ENCODE peak calls at places on chromosomes 5 and 9, in seven cellular contexts. R is right lobe of liver, A is psoas muscle, J is foreskin fibroblast, Z is AG09309, L is cardiac muscle cell, M is upper lobe of right lung. G is an unnamed sample.

GRCh38 chr9:129060991-129061390 is 19.9 kb upstream of the DOLPP1 start:
- DNase-seq in R (no peak), A (no peak), J (no peak), Z (no peak), L (no peak), M (no peak), G (no peak)

GRCh38 chr9:74499770-74500583 is 2.8 kb downstream of the RORB start:
- DNase-seq in R (no peak), A (no peak), J (no peak), Z (no peak), L (peak), M (no peak), G (no peak)

GRCh38 chr5:149938272-149938671 is 6.3 kb downstream of the PDE6A start:
- DNase-seq in R (no peak), A (peak), J (peak), Z (no peak), L (peak), M (no peak), G (no peak)

GRCh38 chr5:90682278-90682677 is 123.7 kb downstream of the ADGRV1 start:
- DNase-seq in R (no peak), A (no peak), J (no peak), Z (no peak), L (no peak), M (no peak), G (no peak)

GRCh38 chr9:21965401-21965951 is 28.7 kb downstream of the CDKN2A start:
- DNase-seq in R (peak), A (peak), J (peak), Z (no peak), L (peak), M (peak), G (no peak)

GRCh38 chr5:172414618-172415599 is 39.4 kb downstream of the SH3PXD2B start:
- DNase-seq in R (peak), A (peak), J (peak), Z (no peak), L (peak), M (no peak), G (no peak)

GRCh38 chr5:107067391-107067790 is 603.3 kb downstream of the EFNA5 start:
- DNase-seq in R (peak), A (no peak), J (no peak), Z (no peak), L (no peak), M (no peak), G (no peak)

GRCh38 chr5:74094096-74094778 is 468.2 kb downstream of the ARHGEF28 start:
- DNase-seq in R (no peak), A (no peak), J (no peak), Z (no peak), L (peak), M (no peak), G (no peak)

GRCh38 chr9:130024597-130024994 is 18.4 kb downstream of the FNBP1 start:
- DNase-seq in R (peak), A (no peak), J (no peak), Z (no peak), L (no peak), M (no peak), G (no peak)

DNA sequence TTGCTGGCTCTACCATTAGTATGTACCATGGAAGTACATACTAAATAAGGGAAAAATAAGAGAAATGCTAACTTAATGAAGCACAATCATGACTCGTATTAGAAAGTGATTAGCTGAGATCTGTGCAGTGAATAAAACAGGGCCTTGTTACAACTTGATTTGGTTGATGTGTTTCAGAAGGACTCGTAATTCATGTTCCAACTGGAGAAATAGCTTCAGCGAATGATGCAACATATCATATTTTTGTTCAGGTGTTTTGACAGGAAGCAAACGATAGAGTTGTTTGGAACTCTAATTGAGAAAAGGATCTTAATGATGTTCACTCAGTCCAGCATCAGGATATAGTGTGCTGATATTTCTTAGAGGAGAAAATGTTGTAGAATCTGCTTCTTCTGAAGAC is 474.6 kb upstream of the WWC1 start:
- DNase-seq in R (no peak), A (no peak), J (no peak), Z (no peak), L (no peak), M (no peak), G (no peak)
- H3K4me3 ChIP-seq in R (no peak), A (no peak), J (no peak), Z (no peak), L (no peak), M (no peak), G (no peak)

GRCh38 chr5:40774626-40775025 is 18.9 kb upstream of the TTC33 start:
- DNase-seq in R (no peak), A (no peak), J (no peak), Z (no peak), L (no peak), M (no peak), G (no peak)
- TF ChIP-seq CTCF in R (no peak), A (no peak), J (no peak), Z (no peak), L (no peak), M (no peak), G (no peak)

GRCh38 chr5:181060924-181061323 is 20.9 kb downstream of the BTNL9 start:
- DNase-seq in R (no peak), A (no peak), J (no peak), Z (no peak), L (no peak), M (no peak), G (no peak)

GRCh38 chr5:181058786-181059296 is 18.8 kb downstream of the BTNL9 start:
- DNase-seq in R (no peak), A (no peak), J (no peak), Z (no peak), L (no peak), M (no peak), G (no peak)

GRCh38 chr5:181058321-181058720 is 18.3 kb downstream of the BTNL9 start:
- DNase-seq in R (no peak), A (no peak), J (no peak), Z (no peak), L (no peak), M (no peak), G (no peak)

GRCh38 chr5:181060231-181060590 is 20.1 kb downstream of the BTNL9 start:
- DNase-seq in R (no peak), A (no peak), J (no peak), Z (no peak), L (no peak), M (no peak), G (no peak)

DNA sequence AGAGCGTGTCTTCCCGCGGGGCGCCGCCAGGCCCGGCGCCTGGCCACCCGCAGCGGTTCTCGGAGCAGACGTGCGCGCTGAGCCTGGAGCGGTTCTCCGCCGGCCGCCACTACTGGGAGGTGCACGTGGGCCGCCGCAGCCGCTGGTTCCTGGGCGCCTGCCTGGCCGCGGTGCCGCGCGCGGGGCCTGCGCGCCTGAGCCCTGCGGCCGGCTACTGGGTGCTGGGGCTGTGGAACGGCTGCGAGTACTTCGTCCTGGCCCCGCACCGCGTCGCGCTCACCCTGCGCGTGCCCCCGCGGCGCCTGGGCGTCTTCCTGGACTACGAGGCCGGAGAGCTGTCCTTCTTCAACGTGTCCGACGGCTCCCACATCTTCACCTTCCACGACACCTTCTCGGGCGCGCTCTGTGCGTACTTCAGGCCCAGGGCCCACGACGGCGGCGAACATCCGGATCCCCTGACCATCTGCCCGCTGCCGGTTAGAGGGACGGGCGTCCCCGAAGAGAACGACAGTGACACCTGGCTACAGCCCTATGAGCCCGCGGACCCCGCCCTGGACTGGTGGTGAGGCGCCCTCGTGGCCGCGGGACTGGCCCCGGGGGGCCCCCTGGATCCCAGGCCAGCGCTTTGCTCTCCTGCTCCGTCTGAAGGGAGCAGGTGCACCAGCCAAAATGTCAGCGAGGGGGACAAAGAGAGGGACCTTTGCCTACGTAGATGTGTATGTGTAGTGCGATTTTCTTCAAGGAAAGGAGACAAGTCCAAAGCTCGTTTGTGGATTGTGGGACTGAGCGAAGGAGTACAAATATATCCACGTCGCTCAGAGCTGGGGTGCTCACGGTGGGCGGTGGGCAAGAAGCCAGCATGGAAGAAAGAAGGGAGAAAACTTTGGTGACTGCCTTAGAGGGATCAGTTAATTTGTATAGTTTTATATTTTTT is 19.5 kb downstream of the BTNL9 start:
- DNase-seq in R (no peak), A (no peak), J (no peak), Z (no peak), L (no peak), M (no peak), G (no peak)
- H3K4me3 ChIP-seq in R (no peak), A (no peak), J (no peak), Z (no peak), L (no peak), M (no peak), G (no peak)

GRCh38 chr5:157817928-157818327 is 41.0 kb downstream of the CLINT1 start:
- DNase-seq in R (no peak), A (no peak), J (no peak), Z (no peak), L (no peak), M (no peak), G (no peak)

GRCh38 chr5:157818368-157818767 is 40.6 kb downstream of the CLINT1 start:
- DNase-seq in R (no peak), A (no peak), J (no peak), Z (no peak), L (no peak), M (no peak), G (no peak)

GRCh38 chr5:157819502-157820125 is 39.3 kb downstream of the CLINT1 start:
- DNase-seq in R (no peak), A (no peak), J (no peak), Z (no peak), L (no peak), M (no peak), G (no peak)

GRCh38 chr5:157820593-157821252 is 38.2 kb downstream of the CLINT1 start:
- DNase-seq in R (no peak), A (no peak), J (no peak), Z (no peak), L (peak), M (no peak), G (peak)

GRCh38 chr5:157816682-157817268 is 42.2 kb downstream of the CLINT1 start:
- DNase-seq in R (no peak), A (no peak), J (no peak), Z (no peak), L (peak), M (no peak), G (no peak)
- TF ChIP-seq CTCF in R (peak), A (peak), J (peak), Z (peak), L (peak), M (peak), G (no peak)

GRCh38 chr9:4666042-4666699 is at the start of gene SPATA6L:
- DNase-seq in R (peak), A (peak), J (peak), Z (no peak), L (peak), M (peak), G (no peak)
- H3K4me3 ChIP-seq in R (peak), A (peak), J (peak), Z (peak), L (peak), M (peak), G (peak)

DNA sequence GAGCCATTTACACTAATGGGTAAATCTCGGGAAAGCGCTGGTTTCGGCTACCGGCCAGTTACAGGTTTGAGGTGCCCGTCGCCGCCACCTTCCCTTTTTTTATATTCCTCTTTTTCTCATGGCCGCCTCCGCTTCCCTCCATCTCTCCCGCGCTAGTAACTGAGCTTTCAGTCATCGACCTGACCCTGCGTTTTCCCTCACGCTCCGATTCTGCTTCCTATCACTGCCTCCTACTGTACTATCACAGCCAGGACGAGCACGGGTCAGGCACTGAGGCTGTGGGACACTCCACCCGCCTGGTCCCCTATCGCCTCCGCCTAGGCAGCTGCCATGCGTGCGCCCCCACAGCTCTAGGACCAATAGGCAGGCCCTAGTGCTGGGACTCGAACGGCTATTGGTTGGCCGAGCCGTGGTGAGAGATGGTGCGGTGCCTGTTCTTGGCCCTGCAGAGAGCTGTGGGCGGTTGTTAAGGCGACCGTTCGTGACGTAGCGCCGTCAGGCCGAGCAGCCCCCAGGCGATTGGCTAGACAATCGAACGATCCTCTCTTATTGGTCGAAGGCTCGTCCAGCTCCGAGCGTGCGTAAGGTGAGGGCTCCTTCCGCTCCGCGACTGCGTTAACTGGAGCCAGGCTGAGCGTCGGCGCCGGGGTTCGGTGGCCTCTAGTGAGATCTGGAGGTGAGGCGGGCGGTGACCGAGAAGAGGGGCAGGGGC is at the start of gene HMGCR:
- DNase-seq in R (peak), A (peak), J (peak), Z (peak), L (peak), M (peak), G (peak)
- TF ChIP-seq CTCF in R (no peak), A (no peak), J (peak), Z (peak), L (peak), M (peak), G (peak)

GRCh38 chr9:89497978-89498844 is at the start of gene SEMA4D:
- DNase-seq in R (peak), A (peak), J (peak), Z (no peak), L (peak), M (peak), G (no peak)
- H3K4me3 ChIP-seq in R (peak), A (peak), J (peak), Z (peak), L (peak), M (peak), G (peak)

GRCh38 chr5:134491841-134492442 is 33.5 kb upstream of the JADE2 start:
- DNase-seq in R (no peak), A (no peak), J (no peak), Z (no peak), L (no peak), M (peak), G (no peak)
- TF ChIP-seq CTCF in R (no peak), A (no peak), J (no peak), Z (no peak), L (no peak), M (no peak), G (no peak)

GRCh38 chr5:28084069-28084468 is 1045.7 kb upstream of the CDH9 start:
- DNase-seq in R (no peak), A (no peak), J (no peak), Z (no peak), L (no peak), M (no peak), G (no peak)
- H3K4me3 ChIP-seq in R (no peak), A (no peak), J (no peak), Z (no peak), L (no peak), M (no peak), G (no peak)

G was measured in GM12864.